ENCODE peak calls at places on chromosome 13, in seven cellular contexts. S, A, K, H, X, W and E are unnamed samples.

GRCh38 chr13:52868190-52868589 is 19.8 kb upstream of the PCDH8 start:
- DNase-seq in S (no peak), A (peak; percentile 76), K (no peak), H (no peak), X (no peak), W (no peak), E (no peak)

GRCh38 chr13:29537736-29538624 is 57.5 kb downstream of the SLC7A1 start:
- DNase-seq in S (no peak), A (no peak), K (peak; percentile 45), H (no peak), X (no peak), W (no peak), E (no peak)

GRCh38 chr13:20702945-20703784 is at the start of gene IL17D:
- DNase-seq in S (peak; percentile 48), A (peak; percentile 32), K (peak; percentile 50), H (no peak), X (peak; percentile 76), W (peak; percentile 59), E (peak; percentile 65)

GRCh38 chr13:67097856-67098255 is 132.3 kb downstream of the PCDH9 start:
- DNase-seq in S (no peak), A (no peak), K (no peak), H (no peak), X (no peak), W (no peak), E (no peak)

GRCh38 chr13:21757721-21758120 is 86.8 kb downstream of the FGF9 start:
- DNase-seq in S (no peak), A (no peak), K (no peak), H (no peak), X (no peak), W (no peak), E (no peak)

GRCh38 chr13:27079421-27079958 is 92.1 kb downstream of the USP12 start:
- DNase-seq in S (peak; percentile 76), A (no peak), K (peak; percentile 72), H (no peak), X (no peak), W (peak; percentile 5), E (no peak)

GRCh38 chr13:28489536-28489935 is 5.4 kb downstream of the FLT1 start:
- DNase-seq in S (no peak), A (no peak), K (no peak), H (no peak), X (no peak), W (no peak), E (no peak)

GRCh38 chr13:28826368-28826767 is 6.2 kb downstream of the MTUS2 start:
- DNase-seq in S (no peak), A (no peak), K (no peak), H (no peak), X (no peak), W (no peak), E (no peak)

GRCh38 chr13:68748038-68748437 is 1359.6 kb upstream of the ATXN8OS start:
- DNase-seq in S (no peak), A (no peak), K (no peak), H (peak; percentile 18), X (no peak), W (no peak), E (no peak)

GRCh38 chr13:50357586-50358118 is 342.4 kb downstream of the KCNRG start:
- DNase-seq in S (no peak), A (no peak), K (peak; percentile 89), H (no peak), X (no peak), W (no peak), E (peak; percentile 70)

GRCh38 chr13:101916108-101916757 is 463.8 kb downstream of the ITGBL1 start:
- DNase-seq in S (peak; percentile 81), A (no peak), K (peak; percentile 37), H (no peak), X (peak; percentile 87), W (peak; percentile 84), E (peak; percentile 43)

GRCh38 chr13:50126378-50127016 is 111.3 kb downstream of the KCNRG start:
- DNase-seq in S (peak; percentile 50), A (peak; percentile 30), K (peak; percentile 60), H (no peak), X (no peak), W (peak; percentile 48), E (peak; percentile 56)

GRCh38 chr13:66887088-66887487 is 343.0 kb downstream of the PCDH9 start:
- DNase-seq in S (no peak), A (no peak), K (no peak), H (no peak), X (peak; percentile 8), W (no peak), E (no peak)

GRCh38 chr13:46962286-46962941 is 65.6 kb upstream of the HTR2A start:
- DNase-seq in S (peak; percentile 62), A (no peak), K (peak; percentile 80), H (no peak), X (no peak), W (peak; percentile 50), E (no peak)

GRCh38 chr13:79307866-79308298 is 98.2 kb downstream of the RBM26 start:
- DNase-seq in S (peak; percentile 18), A (no peak), K (peak; percentile 57), H (no peak), X (no peak), W (peak; percentile 6), E (no peak)

GRCh38 chr13:67299072-67299635 is 69.0 kb upstream of the PCDH9 start:
- DNase-seq in S (no peak), A (no peak), K (peak; percentile 65), H (no peak), X (no peak), W (no peak), E (no peak)

GRCh38 chr13:47420568-47420967 is 523.7 kb upstream of the HTR2A start:
- DNase-seq in S (no peak), A (no peak), K (peak; percentile 51), H (no peak), X (no peak), W (no peak), E (no peak)

GRCh38 chr13:75704194-75704941 is 68.2 kb downstream of the LMO7 start:
- DNase-seq in S (no peak), A (no peak), K (peak; percentile 50), H (no peak), X (no peak), W (no peak), E (no peak)

GRCh38 chr13:50359779-50360178 is 344.5 kb downstream of the KCNRG start:
- DNase-seq in S (no peak), A (no peak), K (no peak), H (no peak), X (no peak), W (no peak), E (no peak)

GRCh38 chr13:32548837-32549236 is 10.2 kb upstream of the N4BP2L2 start:
- DNase-seq in S (no peak), A (no peak), K (no peak), H (no peak), X (no peak), W (no peak), E (no peak)
- TF ChIP-seq EZH2phosphoT487 in S (no peak), A (no peak), K (no peak), H (no peak), X (no peak), W (no peak), E (no peak)

GRCh38 chr13:112783135-112783945 is 93.5 kb downstream of the ATP11A start:
- DNase-seq in S (no peak), A (no peak), K (peak; percentile 54), H (no peak), X (peak; percentile 17), W (no peak), E (no peak)
- H4K20me1 ChIP-seq in S (no peaks in the 10 kb centered on the region), A (no peaks in the 10 kb centered on the region), K (no peaks in the 10 kb centered on the region), H (no peaks in the 10 kb centered on the region), X (no peaks in the 10 kb centered on the region), W (peaks cover 16% of the 10 kb centered on the region), E (peaks cover 2% of the 10 kb centered on the region)

DNA sequence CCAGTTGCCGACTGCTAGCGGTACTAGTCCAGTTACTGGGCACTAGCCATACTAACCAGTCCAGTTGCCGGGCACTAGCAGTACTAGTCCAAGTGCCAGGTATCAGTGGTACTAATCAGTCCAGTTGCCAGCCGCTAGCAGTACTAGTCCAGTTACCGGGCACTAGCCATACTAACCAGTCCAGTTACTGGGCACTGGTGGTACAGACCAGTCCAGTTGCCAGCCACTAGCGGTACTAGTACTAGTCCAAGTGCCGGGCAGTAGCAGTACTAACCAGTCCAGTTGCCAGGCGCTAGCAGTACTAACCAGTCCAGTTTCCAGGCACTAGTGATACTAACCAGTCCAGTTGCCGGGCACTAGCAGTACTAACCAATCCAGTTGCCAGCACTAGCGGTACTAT is 124.1 kb upstream of the MCF2L start:
- DNase-seq in S (no peak), A (no peak), K (no peak), H (no peak), X (no peak), W (no peak), E (no peak)
- TF ChIP-seq EZH2phosphoT487 in S (no peak), A (no peak), K (no peak), H (no peak), X (no peak), W (no peak), E (no peak)

GRCh38 chr13:98459721-98460370 is 117.1 kb downstream of the STK24 start:
- DNase-seq in S (no peak), A (no peak), K (no peak), H (no peak), X (no peak), W (no peak), E (no peak)
- H4K20me1 ChIP-seq in S (peaks cover under 1% of the 10 kb centered on the region), A (no peaks in the 10 kb centered on the region), K (no peaks in the 10 kb centered on the region), H (no peaks in the 10 kb centered on the region), X (no peaks in the 10 kb centered on the region), W (peaks cover 43% of the 10 kb centered on the region), E (peaks cover 4% of the 10 kb centered on the region)

GRCh38 chr13:23956106-23956505 is 58.8 kb upstream of the C1QTNF9B start:
- DNase-seq in S (no peak), A (no peak), K (peak; percentile 77), H (peak; percentile 31), X (no peak), W (no peak), E (peak; percentile 63)

GRCh38 chr13:23952796-23953195 is 55.5 kb upstream of the C1QTNF9B start:
- DNase-seq in S (no peak), A (no peak), K (no peak), H (no peak), X (no peak), W (no peak), E (no peak)

GRCh38 chr13:23955064-23955463 is 57.8 kb upstream of the C1QTNF9B start:
- DNase-seq in S (no peak), A (no peak), K (no peak), H (no peak), X (no peak), W (no peak), E (no peak)

GRCh38 chr13:23950736-23951510 is 53.6 kb upstream of the C1QTNF9B start:
- DNase-seq in S (no peak), A (no peak), K (peak; percentile 8), H (no peak), X (no peak), W (no peak), E (no peak)

DNA sequence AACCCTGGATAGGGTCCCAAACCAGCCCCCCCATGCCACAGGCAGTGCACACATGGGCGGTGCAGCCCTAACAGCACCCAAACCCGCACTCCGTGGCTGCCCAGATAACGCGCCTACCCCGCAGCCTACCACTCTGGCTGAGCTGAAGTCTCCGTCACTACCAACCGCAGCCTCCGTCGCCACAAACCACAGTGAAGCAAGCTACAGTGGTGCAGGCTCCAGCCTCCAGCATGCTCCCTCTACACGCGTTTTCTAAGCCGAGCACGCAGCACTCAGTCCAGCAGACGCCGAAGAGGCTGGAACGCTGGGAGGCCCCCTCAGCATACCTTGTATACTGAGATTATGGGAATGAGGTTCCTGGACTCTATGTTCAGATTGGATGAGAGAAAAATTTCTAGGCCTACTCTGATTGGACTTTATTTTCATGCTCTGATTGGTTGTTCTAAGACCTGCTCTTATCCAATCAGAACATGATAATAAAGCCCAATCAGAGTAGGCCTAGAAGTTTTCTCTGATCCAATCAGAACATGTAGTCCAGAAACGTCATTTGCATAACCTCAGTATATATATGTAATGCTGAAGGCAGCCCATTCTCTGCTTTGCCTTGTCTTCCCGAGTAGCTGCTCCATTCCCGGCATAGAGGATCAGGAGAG is 56.7 kb upstream of the C1QTNF9B start:
- DNase-seq in S (no peak), A (no peak), K (no peak), H (no peak), X (no peak), W (no peak), E (no peak)
- TF ChIP-seq EZH2phosphoT487 in S (no peak), A (no peak), K (no peak), H (no peak), X (no peak), W (no peak), E (no peak)